ENCODE peak calls at places on chromosome 12, in nine cellular contexts. U, J, G, B, A, Y, Q, I and C are unnamed samples.

GRCh38 chr12:94571556-94571955 is 78.8 kb downstream of the TMCC3 start:
- DNase-seq in Q (peak), Y (no peak), J (no peak), G (no peak), I (no peak), A (no peak), B (no peak), U (peak), C (no peak)

GRCh38 chr12:56629459-56630179 is 507 bp downstream of the BAZ2A start:
- DNase-seq in A (peak), G (peak), Y (no peak), J (peak), I (no peak), U (no peak), Q (peak), B (peak), C (peak)

GRCh38 chr12:124906606-124907261 is 7.7 kb downstream of the UBC start:
- DNase-seq in I (peak), G (peak), J (peak), Y (peak), Q (peak), U (peak), A (peak), B (peak), C (peak)

GRCh38 chr12:93904124-93904523 is 226.9 kb downstream of the CRADD start:
- DNase-seq in I (no peak), J (no peak), A (no peak), B (no peak), Q (no peak), G (no peak), Y (no peak), U (no peak), C (no peak)

GRCh38 chr12:76455582-76456345 is 103.8 kb downstream of the OSBPL8 start:
- DNase-seq in J (peak), Y (peak), G (no peak), Q (peak), I (no peak), B (no peak), U (peak), A (no peak), C (peak)

GRCh38 chr12:105330938-105331804 is 680 bp downstream of the C12orf75 start:
- DNase-seq in Q (no peak), I (no peak), G (no peak), J (peak), U (no peak), B (peak), A (no peak), Y (peak), C (peak)

GRCh38 chr12:52119398-52120254 is 40.1 kb downstream of the SMIM41 start:
- DNase-seq in Y (no peak), G (no peak), J (peak), I (peak), U (no peak), A (peak), Q (peak), B (peak), C (peak)

GRCh38 chr12:24111591-24111990 is 162.1 kb upstream of the SOX5 start:
- DNase-seq in Q (peak), U (no peak), J (no peak), G (no peak), A (no peak), B (no peak), I (no peak), Y (no peak), C (no peak)

GRCh38 chr12:106721931-106722330 is 52.6 kb upstream of the RIC8B start:
- DNase-seq in Q (no peak), B (no peak), I (no peak), A (no peak), Y (no peak), G (no peak), U (no peak), J (no peak), C (no peak)

GRCh38 chr12:76025601-76026575 is 5.7 kb downstream of the PHLDA1 start:
- DNase-seq in Y (peak), B (no peak), G (no peak), Q (peak), A (no peak), J (no peak), U (no peak), I (no peak), C (no peak)

GRCh38 chr12:12563529-12563928 is 866 bp upstream of the DUSP16 start:
- DNase-seq in Y (peak), A (no peak), B (no peak), J (peak), Q (peak), U (no peak), G (no peak), I (no peak), C (no peak)

GRCh38 chr12:1595026-1595561 is 713 bp upstream of the FBXL14 start:
- DNase-seq in Q (no peak), A (no peak), B (no peak), Y (no peak), G (no peak), J (peak), I (no peak), U (no peak), C (no peak)

GRCh38 chr12:49923035-49923644 is 19.4 kb upstream of the FAIM2 start:
- DNase-seq in I (no peak), J (no peak), Q (no peak), B (no peak), A (peak), Y (no peak), G (no peak), U (no peak), C (no peak)
- TF ChIP-seq CTCF in I (no peak), J (no peak), Q (no peak), B (no peak), A (no peak), Y (no peak), G (no peak), U (no peak), C (no peak)

GRCh38 chr12:58927112-58927511 is 6.8 kb upstream of the LRIG3 start:
- DNase-seq in G (no peak), A (no peak), I (no peak), U (no peak), B (no peak), Y (no peak), J (no peak), Q (no peak), C (no peak)

GRCh38 chr12:58930770-58931324 is 10.5 kb upstream of the LRIG3 start:
- DNase-seq in Q (no peak), B (no peak), A (no peak), I (no peak), J (no peak), U (no peak), G (no peak), Y (no peak), C (no peak)

GRCh38 chr12:58934528-58934927 is 14.2 kb upstream of the LRIG3 start:
- DNase-seq in A (no peak), J (no peak), Y (no peak), G (no peak), U (no peak), I (no peak), B (no peak), Q (no peak), C (no peak)

GRCh38 chr12:58933068-58933681 is 12.9 kb upstream of the LRIG3 start:
- DNase-seq in I (no peak), B (no peak), Y (no peak), A (no peak), G (no peak), J (no peak), U (no peak), Q (no peak), C (no peak)

GRCh38 chr12:58931518-58931917 is 11.2 kb upstream of the LRIG3 start:
- DNase-seq in Y (no peak), Q (no peak), I (no peak), B (no peak), U (no peak), J (no peak), G (no peak), A (no peak), C (no peak)
- TF ChIP-seq CTCF in Y (peak), Q (peak), I (no peak), B (no peak), U (no peak), J (peak), G (no peak), A (no peak), C (no peak)

GRCh38 chr12:109683316-109683715 is 30.3 kb upstream of the FAM222A start:
- DNase-seq in G (no peak), A (no peak), U (no peak), Q (no peak), J (no peak), B (no peak), I (no peak), Y (no peak), C (no peak)

GRCh38 chr12:109679716-109680520 is 33.7 kb upstream of the FAM222A start:
- DNase-seq in J (no peak), I (no peak), U (no peak), Q (no peak), G (no peak), B (no peak), A (no peak), Y (no peak), C (no peak)

GRCh38 chr12:109681986-109682707 is 31.5 kb upstream of the FAM222A start:
- DNase-seq in A (no peak), G (no peak), Y (no peak), I (no peak), B (no peak), U (no peak), Q (no peak), J (no peak), C (no peak)

GRCh38 chr12:109680521-109681030 is 33.0 kb upstream of the FAM222A start:
- DNase-seq in Y (no peak), B (no peak), Q (no peak), U (no peak), A (no peak), I (no peak), J (no peak), G (no peak), C (no peak)

GRCh38 chr12:109682708-109683060 is 30.9 kb upstream of the FAM222A start:
- DNase-seq in J (no peak), B (no peak), Q (no peak), Y (no peak), A (no peak), G (no peak), U (no peak), I (no peak), C (no peak)
- TF ChIP-seq CTCF in J (no peak), B (no peak), Q (no peak), Y (no peak), A (no peak), G (no peak), U (no peak), I (no peak), C (no peak)

GRCh38 chr12:121823101-121823726 is 19.4 kb downstream of the SETD1B start:
- DNase-seq in Q (no peak), G (no peak), U (no peak), B (no peak), Y (no peak), I (no peak), J (no peak), A (no peak), C (no peak)
- TF ChIP-seq CTCF in Q (peak), G (no peak), U (peak), B (no peak), Y (no peak), I (no peak), J (peak), A (no peak), C (peak)

GRCh38 chr12:3035815-3036702 is 41.1 kb upstream of the TSPAN9 start:
- DNase-seq in A (no peak), Q (peak), I (no peak), J (peak), B (no peak), Y (peak), G (no peak), U (no peak), C (no peak)
- TF ChIP-seq CTCF in A (peak), Q (peak), I (no peak), J (peak), B (no peak), Y (peak), G (no peak), U (peak), C (no peak)

GRCh38 chr12:100987552-100988277 is 193.1 kb downstream of the ANO4 start:
- DNase-seq in U (peak), A (no peak), Q (peak), B (no peak), G (no peak), I (no peak), J (peak), Y (peak), C (peak)
- TF ChIP-seq CTCF in U (peak), A (no peak), Q (peak), B (no peak), G (no peak), I (no peak), J (peak), Y (peak), C (peak)